ENCODE peak calls at places on chromosomes 2 and 18, in four cellular contexts. C is kidney epithelial cell, D is amygdala, R is endothelial cell. F is an unnamed sample.

GRCh38 chr18:75727479-75727878 is 300.0 kb upstream of the SMIM21 start:
- DNase-seq in C (no peak), R (peak), D (no peak), F (peak)

GRCh38 chr2:105328281-105329196 is 996 bp downstream of the TGFBRAP1 start:
- DNase-seq in D (no peak), C (no peak), R (no peak), F (peak)

GRCh38 chr2:42171396-42171971 is 2.3 kb downstream of the EML4 start:
- DNase-seq in R (no peak), C (no peak), D (no peak), F (no peak)

GRCh38 chr2:217890445-217890844 is 112.3 kb downstream of the TNS1 start:
- DNase-seq in C (no peak), D (no peak), R (peak), F (peak)

GRCh38 chr18:9513971-9514512 is 38.7 kb downstream of the RALBP1 start:
- DNase-seq in C (no peak), R (no peak), D (no peak), F (peak)

GRCh38 chr2:60764736-60765534 is 8.9 kb downstream of the PAPOLG start:
- DNase-seq in R (no peak), D (no peak), C (no peak), F (peak)

GRCh38 chr2:120219766-120220165 is 3.4 kb downstream of the TMEM185B start:
- DNase-seq in C (no peak), R (no peak), D (no peak), F (no peak)

GRCh38 chr2:43221660-43222471 is 4.5 kb downstream of the ZFP36L2 start:
- DNase-seq in C (peak), R (peak), D (peak), F (peak)

GRCh38 chr2:155357172-155357571 is 658.7 kb downstream of the KCNJ3 start:
- DNase-seq in C (no peak), R (no peak), D (no peak), F (no peak)

GRCh38 chr2:18149660-18150246 is 271.3 kb downstream of the KCNS3 start:
- DNase-seq in D (no peak), R (no peak), C (peak), F (peak)

GRCh38 chr2:3447789-3448317 is 68.4 kb downstream of the TRAPPC12 start:
- DNase-seq in D (no peak), C (no peak), R (peak), F (no peak)